ENCODE peak calls at places on chromosomes 16 and 17, in seven cellular contexts. H, L, O, P, W, X and F are unnamed samples.

GRCh38 chr17:49817993-49818392 is 29.5 kb downstream of the KAT7 start:
- DNase-seq in H (peak), L (no peak), O (no peak), P (no peak), W (peak), X (no peak), F (no peak)

GRCh38 chr16:88196471-88197400 is 186.0 kb upstream of the ZNF469 start:
- DNase-seq in H (no peak), L (no peak), O (no peak), P (no peak), W (no peak), X (no peak), F (no peak)

GRCh38 chr17:38465420-38466345 is 37.4 kb downstream of the ARHGAP23 start:
- DNase-seq in H (no peak), L (peak), O (peak), P (no peak), W (no peak), X (no peak), F (no peak)

GRCh38 chr17:78315355-78316114 is 44.3 kb downstream of the SOCS3 start:
- DNase-seq in H (peak), L (peak), O (peak), P (peak), W (peak), X (peak), F (peak)

GRCh38 chr16:5900046-5900445 is 802.5 kb upstream of the EEF2KMT start:
- DNase-seq in H (no peak), L (no peak), O (no peak), P (no peak), W (no peak), X (no peak), F (no peak)

GRCh38 chr17:63676540-63676933 is 23.4 kb downstream of the LIMD2 start:
- DNase-seq in H (no peak), L (no peak), O (no peak), P (no peak), W (no peak), X (no peak), F (no peak)

GRCh38 chr16:62035115-62036092 is 834 bp downstream of the CDH8 start:
- DNase-seq in H (no peak), L (no peak), O (no peak), P (no peak), W (no peak), X (no peak), F (no peak)

GRCh38 chr16:77221482-77221881 is 22.3 kb downstream of the SYCE1L start:
- DNase-seq in H (no peak), L (no peak), O (no peak), P (no peak), W (no peak), X (no peak), F (no peak)